ENCODE peak calls at places on chromosomes 5 and 9, in five cellular contexts. One of them, this sample, is unnamed.

GRCh38 chr9:38713426-38713825 is 6.5 kb downstream of the FAM240B start:
- DNase-seq in GM12878: no peak
- DNase-seq in HCT116: no peak
- DNase-seq in SK-N-SH: no peak
- DNase-seq in HepG2: no peak
- DNase-seq in this sample: no peak

GRCh38 chr5:72121753-72122445 is 14.6 kb downstream of the MAP1B start:
- DNase-seq in GM12878: no peak
- DNase-seq in HCT116: no peak
- DNase-seq in SK-N-SH: no peak
- DNase-seq in HepG2: no peak
- DNase-seq in this sample: no peak

GRCh38 chr5:53128481-53128880 is 18.9 kb upstream of the MOCS2 start:
- DNase-seq in GM12878: no peak
- DNase-seq in HCT116: no peak
- DNase-seq in SK-N-SH: no peak
- DNase-seq in HepG2: no peak
- DNase-seq in this sample: no peak

GRCh38 chr5:126044111-126044668 is 379.0 kb upstream of the GRAMD2B start:
- DNase-seq in GM12878: no peak
- DNase-seq in HCT116: no peak
- DNase-seq in SK-N-SH: peak
- DNase-seq in HepG2: no peak
- DNase-seq in this sample: no peak

GRCh38 chr5:80871541-80871961 is 88.6 kb upstream of the RASGRF2 start:
- DNase-seq in GM12878: no peak
- DNase-seq in HCT116: peak
- DNase-seq in SK-N-SH: no peak
- DNase-seq in HepG2: peak
- DNase-seq in this sample: peak

GRCh38 chr5:77630246-77631165 is 8.0 kb downstream of the OTP start:
- DNase-seq in GM12878: no peak
- DNase-seq in HCT116: peak
- DNase-seq in SK-N-SH: peak
- DNase-seq in HepG2: peak
- DNase-seq in this sample: no peak

GRCh38 chr5:40432836-40433235 is 246.9 kb upstream of the PTGER4 start:
- DNase-seq in GM12878: no peak
- DNase-seq in HCT116: no peak
- DNase-seq in SK-N-SH: no peak
- DNase-seq in HepG2: no peak
- DNase-seq in this sample: no peak

GRCh38 chr5:58458851-58459275 is 1.0 kb downstream of the PLK2 start:
- DNase-seq in GM12878: no peak
- DNase-seq in HCT116: peak
- DNase-seq in SK-N-SH: peak
- DNase-seq in HepG2: peak
- DNase-seq in this sample: no peak

GRCh38 chr9:119961774-119962408 is 592.7 kb upstream of the BRINP1 start:
- DNase-seq in GM12878: no peak
- DNase-seq in HCT116: peak
- DNase-seq in SK-N-SH: peak
- DNase-seq in HepG2: peak
- DNase-seq in this sample: peak

GRCh38 chr9:113307401-113307975 is 4.3 kb upstream of the RNF183 start:
- DNase-seq in GM12878: no peak
- DNase-seq in HCT116: no peak
- DNase-seq in SK-N-SH: no peak
- DNase-seq in HepG2: no peak
- DNase-seq in this sample: no peak

GRCh38 chr5:32278403-32278802 is 34.3 kb downstream of the MTMR12 start:
- DNase-seq in GM12878: no peak
- DNase-seq in HCT116: no peak
- DNase-seq in SK-N-SH: no peak
- DNase-seq in HepG2: no peak
- DNase-seq in this sample: no peak

GRCh38 chr5:61327761-61328753 is 4.0 kb upstream of the ZSWIM6 start:
- DNase-seq in GM12878: peak
- DNase-seq in HCT116: no peak
- DNase-seq in SK-N-SH: no peak
- DNase-seq in HepG2: peak
- DNase-seq in this sample: peak

GRCh38 chr9:122347348-122348287 is 23.2 kb upstream of the PTGS1 start:
- DNase-seq in GM12878: no peak
- DNase-seq in HCT116: no peak
- DNase-seq in SK-N-SH: no peak
- DNase-seq in HepG2: peak
- DNase-seq in this sample: no peak

GRCh38 chr9:137504432-137504777 is 45.3 kb upstream of the NSMF start:
- DNase-seq in GM12878: no peak
- DNase-seq in HCT116: no peak
- DNase-seq in SK-N-SH: no peak
- DNase-seq in HepG2: no peak
- DNase-seq in this sample: no peak

GRCh38 chr5:142866563-142867275 is 96.5 kb downstream of the ARHGAP26 start:
- DNase-seq in GM12878: peak
- DNase-seq in HCT116: peak
- DNase-seq in SK-N-SH: peak
- DNase-seq in HepG2: peak
- DNase-seq in this sample: peak

GRCh38 chr5:989961-990530 is 18.6 kb upstream of the NKD2 start:
- DNase-seq in GM12878: no peak
- DNase-seq in HCT116: no peak
- DNase-seq in SK-N-SH: peak
- DNase-seq in HepG2: no peak
- DNase-seq in this sample: peak

GRCh38 chr9:133477992-133478850 is 678 bp downstream of the SLC2A6 start:
- DNase-seq in GM12878: no peak
- DNase-seq in HCT116: no peak
- DNase-seq in SK-N-SH: no peak
- DNase-seq in HepG2: peak
- DNase-seq in this sample: peak

GRCh38 chr9:15239816-15240215 is 67.2 kb downstream of the TTC39B start:
- DNase-seq in GM12878: no peak
- DNase-seq in HCT116: no peak
- DNase-seq in SK-N-SH: no peak
- DNase-seq in HepG2: no peak
- DNase-seq in this sample: no peak

GRCh38 chr5:72611111-72611724 is 104.0 kb upstream of the ZNF366 start:
- DNase-seq in GM12878: no peak
- DNase-seq in HCT116: peak
- DNase-seq in SK-N-SH: peak
- DNase-seq in HepG2: peak
- DNase-seq in this sample: peak

GRCh38 chr5:78738693-78739300 is 90.2 kb upstream of the LHFPL2 start:
- DNase-seq in GM12878: no peak
- DNase-seq in HCT116: no peak
- DNase-seq in SK-N-SH: no peak
- DNase-seq in HepG2: no peak
- DNase-seq in this sample: no peak

GRCh38 chr9:29850664-29851063 is 2277.4 kb upstream of the C9orf72 start:
- DNase-seq in GM12878: no peak
- DNase-seq in HCT116: no peak
- DNase-seq in SK-N-SH: no peak
- DNase-seq in HepG2: peak
- DNase-seq in this sample: no peak

GRCh38 chr9:83191154-83191553 is 128.2 kb upstream of the RASEF start:
- DNase-seq in GM12878: no peak
- DNase-seq in HCT116: no peak
- DNase-seq in SK-N-SH: no peak
- DNase-seq in HepG2: no peak
- DNase-seq in this sample: no peak

GRCh38 chr5:157295247-157295646 is 29.3 kb downstream of the CYFIP2 start:
- DNase-seq in GM12878: no peak
- DNase-seq in HCT116: no peak
- DNase-seq in SK-N-SH: no peak
- DNase-seq in HepG2: no peak
- DNase-seq in this sample: no peak

GRCh38 chr5:146751781-146752401 is 126.7 kb downstream of the PPP2R2B start:
- DNase-seq in GM12878: peak
- DNase-seq in HCT116: no peak
- DNase-seq in SK-N-SH: no peak
- DNase-seq in HepG2: no peak
- DNase-seq in this sample: no peak

GRCh38 chr9:121156263-121156731 is 45.4 kb downstream of the RAB14 start:
- DNase-seq in GM12878: peak
- DNase-seq in HCT116: no peak
- DNase-seq in SK-N-SH: no peak
- DNase-seq in HepG2: no peak
- DNase-seq in this sample: no peak

GRCh38 chr5:38603691-38604090 is 47.2 kb upstream of the LIFR start:
- DNase-seq in GM12878: no peak
- DNase-seq in HCT116: no peak
- DNase-seq in SK-N-SH: no peak
- DNase-seq in HepG2: no peak
- DNase-seq in this sample: no peak

GRCh38 chr5:143138839-143139238 is 264.6 kb downstream of the NR3C1 start:
- DNase-seq in GM12878: no peak
- DNase-seq in HCT116: no peak
- DNase-seq in SK-N-SH: no peak
- DNase-seq in HepG2: no peak
- DNase-seq in this sample: peak

GRCh38 chr5:9888517-9888916 is 258.4 kb upstream of the TAS2R1 start:
- DNase-seq in GM12878: no peak
- DNase-seq in HCT116: no peak
- DNase-seq in SK-N-SH: no peak
- DNase-seq in HepG2: no peak
- DNase-seq in this sample: no peak

GRCh38 chr9:12723409-12724028 is 30.3 kb downstream of the TYRP1 start:
- DNase-seq in GM12878: no peak
- DNase-seq in HCT116: peak
- DNase-seq in SK-N-SH: no peak
- DNase-seq in HepG2: peak
- DNase-seq in this sample: no peak

GRCh38 chr9:69758981-69759477 is 782 bp downstream of the PTAR1 start:
- DNase-seq in GM12878: no peak
- DNase-seq in HCT116: no peak
- DNase-seq in SK-N-SH: no peak
- DNase-seq in HepG2: no peak
- DNase-seq in this sample: no peak

GRCh38 chr5:113722979-113723378 is 209.5 kb downstream of the YTHDC2 start:
- DNase-seq in GM12878: no peak
- DNase-seq in HCT116: no peak
- DNase-seq in SK-N-SH: no peak
- DNase-seq in HepG2: no peak
- DNase-seq in this sample: no peak
- TF ChIP-seq ZBTB33 in GM12878: no peak
- TF ChIP-seq ZBTB33 in HCT116: no peak
- TF ChIP-seq ZBTB33 in SK-N-SH: no peak
- TF ChIP-seq ZBTB33 in HepG2: no peak
- TF ChIP-seq ZBTB33 in this sample: no peak

GRCh38 chr5:54243483-54244080 is 66.8 kb downstream of the ARL15 start:
- DNase-seq in GM12878: no peak
- DNase-seq in HCT116: peak
- DNase-seq in SK-N-SH: peak
- DNase-seq in HepG2: peak
- DNase-seq in this sample: peak
- TF ChIP-seq ZBTB33 in GM12878: no peak
- TF ChIP-seq ZBTB33 in HCT116: no peak
- TF ChIP-seq ZBTB33 in SK-N-SH: no peak
- TF ChIP-seq ZBTB33 in HepG2: no peak
- TF ChIP-seq ZBTB33 in this sample: no peak

GRCh38 chr5:35306716-35307365 is 76.6 kb upstream of the PRLR start:
- DNase-seq in GM12878: no peak
- DNase-seq in HCT116: no peak
- DNase-seq in SK-N-SH: no peak
- DNase-seq in HepG2: no peak
- DNase-seq in this sample: no peak
- TF ChIP-seq ZBTB33 in GM12878: no peak
- TF ChIP-seq ZBTB33 in HCT116: no peak
- TF ChIP-seq ZBTB33 in SK-N-SH: no peak
- TF ChIP-seq ZBTB33 in HepG2: no peak
- TF ChIP-seq ZBTB33 in this sample: no peak

DNA sequence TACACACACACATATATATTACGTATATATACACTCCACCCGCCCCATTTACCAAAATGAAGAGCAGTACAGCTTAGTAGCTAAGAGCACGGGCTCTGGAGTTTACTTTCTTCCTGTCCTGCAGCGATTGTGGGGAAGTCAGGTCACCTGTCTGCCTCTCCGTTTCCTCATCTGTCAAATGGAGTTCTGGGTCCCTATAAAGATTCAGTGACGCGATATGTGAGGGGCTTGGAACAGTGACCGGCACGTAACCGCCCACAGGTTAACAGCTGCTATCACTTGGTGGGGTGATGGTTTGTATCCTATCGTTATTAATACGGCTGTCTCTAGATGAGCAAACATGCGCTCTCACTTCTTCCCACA is 488 bp downstream of the FAM114A2 start:
- DNase-seq in GM12878: no peak
- DNase-seq in HCT116: peak
- DNase-seq in SK-N-SH: peak
- DNase-seq in HepG2: peak
- DNase-seq in this sample: peak
- TF ChIP-seq ZBTB33 in GM12878: no peak
- TF ChIP-seq ZBTB33 in HCT116: no peak
- TF ChIP-seq ZBTB33 in SK-N-SH: no peak
- TF ChIP-seq ZBTB33 in HepG2: no peak
- TF ChIP-seq ZBTB33 in this sample: no peak

This sample was measured in K562.